ENCODE peak calls at places on chromosome 18, in ten cellular contexts. One of them, this sample, is unnamed.
A peak's percentile ranks its signal among the peaks of the same experiment; 100 is the strongest.

GRCh38 chr18:72375628-72376027 is 168.5 kb downstream of the CBLN2 start:
- DNase-seq in GM23338: no peak
- DNase-seq in neural progenitor cell: no peak
- DNase-seq in body of pancreas: no peak
- DNase-seq in left lung: no peak
- DNase-seq in endodermal cell: no peak
- DNase-seq in lower lobe of right lung: no peak
- DNase-seq in cardiac muscle cell: no peak
- DNase-seq in aorta: no peak
- DNase-seq in spleen: no peak
- DNase-seq in this sample: no peak

GRCh38 chr18:907880-908512 is 3.3 kb downstream of the ADCYAP1 start:
- DNase-seq in GM23338: peak; percentile 44
- DNase-seq in neural progenitor cell: peak; percentile 49
- DNase-seq in body of pancreas: no peak
- DNase-seq in left lung: peak; percentile 76
- DNase-seq in endodermal cell: peak; percentile 61
- DNase-seq in lower lobe of right lung: peak; percentile 45
- DNase-seq in cardiac muscle cell: no peak
- DNase-seq in aorta: peak; percentile 78
- DNase-seq in spleen: no peak
- DNase-seq in this sample: no peak

GRCh38 chr18:69399253-69399652 is 1.4 kb upstream of the DOK6 start:
- DNase-seq in GM23338: peak; percentile 73
- DNase-seq in neural progenitor cell: peak; percentile 21
- DNase-seq in body of pancreas: no peak
- DNase-seq in left lung: no peak
- DNase-seq in endodermal cell: peak; percentile 56
- DNase-seq in lower lobe of right lung: no peak
- DNase-seq in cardiac muscle cell: peak; percentile 4
- DNase-seq in aorta: no peak
- DNase-seq in spleen: no peak
- DNase-seq in this sample: no peak

GRCh38 chr18:7855671-7856070 is 288.6 kb downstream of the PTPRM start:
- DNase-seq in GM23338: no peak
- DNase-seq in neural progenitor cell: no peak
- DNase-seq in body of pancreas: no peak
- DNase-seq in left lung: no peak
- DNase-seq in endodermal cell: no peak
- DNase-seq in lower lobe of right lung: no peak
- DNase-seq in cardiac muscle cell: no peak
- DNase-seq in aorta: no peak
- DNase-seq in spleen: no peak
- DNase-seq in this sample: no peak

GRCh38 chr18:23732439-23732838 is 43.2 kb downstream of the LAMA3 start:
- DNase-seq in GM23338: no peak
- DNase-seq in neural progenitor cell: no peak
- DNase-seq in body of pancreas: no peak
- DNase-seq in left lung: no peak
- DNase-seq in endodermal cell: no peak
- DNase-seq in lower lobe of right lung: no peak
- DNase-seq in cardiac muscle cell: no peak
- DNase-seq in aorta: no peak
- DNase-seq in spleen: no peak
- DNase-seq in this sample: no peak

GRCh38 chr18:12336251-12336650 is 28.2 kb downstream of the TUBB6 start:
- DNase-seq in GM23338: peak; percentile 95
- DNase-seq in neural progenitor cell: peak; percentile 20
- DNase-seq in body of pancreas: no peak
- DNase-seq in left lung: no peak
- DNase-seq in endodermal cell: peak; percentile 84
- DNase-seq in lower lobe of right lung: no peak
- DNase-seq in cardiac muscle cell: no peak
- DNase-seq in aorta: no peak
- DNase-seq in spleen: no peak
- DNase-seq in this sample: no peak

GRCh38 chr18:805008-805754 is 6.9 kb downstream of the YES1 start:
- DNase-seq in GM23338: no peak
- DNase-seq in neural progenitor cell: no peak
- DNase-seq in body of pancreas: no peak
- DNase-seq in left lung: no peak
- DNase-seq in endodermal cell: no peak
- DNase-seq in lower lobe of right lung: no peak
- DNase-seq in cardiac muscle cell: no peak
- DNase-seq in aorta: no peak
- DNase-seq in spleen: no peak
- DNase-seq in this sample: no peak

GRCh38 chr18:23238152-23238531 is 102.9 kb downstream of the CABLES1 start:
- DNase-seq in GM23338: no peak
- DNase-seq in neural progenitor cell: no peak
- DNase-seq in body of pancreas: no peak
- DNase-seq in left lung: no peak
- DNase-seq in endodermal cell: no peak
- DNase-seq in lower lobe of right lung: no peak
- DNase-seq in cardiac muscle cell: no peak
- DNase-seq in aorta: no peak
- DNase-seq in spleen: no peak
- DNase-seq in this sample: peak; percentile 20

GRCh38 chr18:36355511-36355910 is 58.0 kb downstream of the FHOD3 start:
- DNase-seq in GM23338: no peak
- DNase-seq in neural progenitor cell: no peak
- DNase-seq in body of pancreas: no peak
- DNase-seq in left lung: no peak
- DNase-seq in endodermal cell: no peak
- DNase-seq in lower lobe of right lung: no peak
- DNase-seq in cardiac muscle cell: no peak
- DNase-seq in aorta: no peak
- DNase-seq in spleen: no peak
- DNase-seq in this sample: no peak

GRCh38 chr18:25805939-25806338 is 284.5 kb downstream of the SS18 start:
- DNase-seq in GM23338: no peak
- DNase-seq in neural progenitor cell: no peak
- DNase-seq in body of pancreas: no peak
- DNase-seq in left lung: no peak
- DNase-seq in endodermal cell: no peak
- DNase-seq in lower lobe of right lung: no peak
- DNase-seq in cardiac muscle cell: no peak
- DNase-seq in aorta: no peak
- DNase-seq in spleen: no peak
- DNase-seq in this sample: no peak

GRCh38 chr18:27135504-27136207 is 49.5 kb downstream of the CHST9 start:
- DNase-seq in GM23338: no peak
- DNase-seq in neural progenitor cell: no peak
- DNase-seq in body of pancreas: no peak
- DNase-seq in left lung: no peak
- DNase-seq in endodermal cell: no peak
- DNase-seq in lower lobe of right lung: no peak
- DNase-seq in cardiac muscle cell: no peak
- DNase-seq in aorta: no peak
- DNase-seq in spleen: no peak
- DNase-seq in this sample: no peak
- H3K27ac ChIP-seq in GM23338: peak overlapping the region; percentile 68
- H3K27ac ChIP-seq in neural progenitor cell: no peak overlapping the region
- H3K27ac ChIP-seq in body of pancreas: peak overlapping the region; percentile 34
- H3K27ac ChIP-seq in left lung: no peak overlapping the region
- H3K27ac ChIP-seq in endodermal cell: no peak overlapping the region
- H3K27ac ChIP-seq in lower lobe of right lung: no peak overlapping the region
- H3K27ac ChIP-seq in cardiac muscle cell: no peak overlapping the region
- H3K27ac ChIP-seq in aorta: no peak overlapping the region
- H3K27ac ChIP-seq in spleen: no peak overlapping the region
- H3K27ac ChIP-seq in this sample: no peak overlapping the region

DNA sequence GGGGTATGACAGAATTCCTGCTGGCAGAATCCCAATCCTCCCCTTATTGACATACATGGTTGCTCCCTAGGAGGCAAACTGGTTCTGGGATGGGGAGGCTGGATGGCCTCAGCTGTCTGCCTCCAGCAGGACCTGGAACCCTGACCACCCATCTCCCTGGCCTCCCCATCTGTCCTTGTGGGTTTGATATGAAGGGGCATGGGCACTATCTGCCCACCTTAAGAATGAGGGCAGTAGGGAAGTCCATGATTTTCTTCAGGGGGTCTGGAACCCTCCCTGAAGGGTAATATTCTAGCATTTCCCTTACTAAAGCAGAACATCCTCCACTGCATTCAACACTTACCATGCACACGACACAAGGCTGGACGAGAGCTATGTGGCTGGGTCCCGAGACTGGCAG is 113.6 kb downstream of the VAPA start:
- DNase-seq in GM23338: no peak
- DNase-seq in neural progenitor cell: no peak
- DNase-seq in body of pancreas: no peak
- DNase-seq in left lung: no peak
- DNase-seq in endodermal cell: no peak
- DNase-seq in lower lobe of right lung: no peak
- DNase-seq in cardiac muscle cell: no peak
- DNase-seq in aorta: no peak
- DNase-seq in spleen: no peak
- DNase-seq in this sample: no peak
- H3K27ac ChIP-seq in GM23338: no peak overlapping the region
- H3K27ac ChIP-seq in neural progenitor cell: no peak overlapping the region
- H3K27ac ChIP-seq in body of pancreas: peak overlapping the region; percentile 68
- H3K27ac ChIP-seq in left lung: no peak overlapping the region
- H3K27ac ChIP-seq in endodermal cell: no peak overlapping the region
- H3K27ac ChIP-seq in lower lobe of right lung: peak overlapping the region; percentile 11
- H3K27ac ChIP-seq in cardiac muscle cell: no peak overlapping the region
- H3K27ac ChIP-seq in aorta: no peak overlapping the region
- H3K27ac ChIP-seq in spleen: no peak overlapping the region
- H3K27ac ChIP-seq in this sample: no peak overlapping the region

GRCh38 chr18:44852818-44853217 is 172.1 kb downstream of the SETBP1 start:
- DNase-seq in GM23338: no peak
- DNase-seq in neural progenitor cell: no peak
- DNase-seq in body of pancreas: peak; percentile 16
- DNase-seq in left lung: no peak
- DNase-seq in endodermal cell: no peak
- DNase-seq in lower lobe of right lung: no peak
- DNase-seq in cardiac muscle cell: peak; percentile 38
- DNase-seq in aorta: no peak
- DNase-seq in spleen: no peak
- DNase-seq in this sample: no peak
- H3K27ac ChIP-seq in GM23338: no peak overlapping the region
- H3K27ac ChIP-seq in neural progenitor cell: no peak overlapping the region
- H3K27ac ChIP-seq in body of pancreas: no peak overlapping the region
- H3K27ac ChIP-seq in left lung: no peak overlapping the region
- H3K27ac ChIP-seq in endodermal cell: no peak overlapping the region
- H3K27ac ChIP-seq in lower lobe of right lung: no peak overlapping the region
- H3K27ac ChIP-seq in cardiac muscle cell: no peak overlapping the region
- H3K27ac ChIP-seq in aorta: no peak overlapping the region
- H3K27ac ChIP-seq in spleen: no peak overlapping the region
- H3K27ac ChIP-seq in this sample: no peak overlapping the region

GRCh38 chr18:49544362-49544761 is 17.5 kb upstream of the LIPG start:
- DNase-seq in GM23338: no peak
- DNase-seq in neural progenitor cell: no peak
- DNase-seq in body of pancreas: no peak
- DNase-seq in left lung: no peak
- DNase-seq in endodermal cell: no peak
- DNase-seq in lower lobe of right lung: no peak
- DNase-seq in cardiac muscle cell: no peak
- DNase-seq in aorta: no peak
- DNase-seq in spleen: no peak
- DNase-seq in this sample: no peak
- H3K27ac ChIP-seq in GM23338: no peak overlapping the region
- H3K27ac ChIP-seq in neural progenitor cell: no peak overlapping the region
- H3K27ac ChIP-seq in body of pancreas: no peak overlapping the region
- H3K27ac ChIP-seq in left lung: no peak overlapping the region
- H3K27ac ChIP-seq in endodermal cell: no peak overlapping the region
- H3K27ac ChIP-seq in lower lobe of right lung: no peak overlapping the region
- H3K27ac ChIP-seq in cardiac muscle cell: no peak overlapping the region
- H3K27ac ChIP-seq in aorta: no peak overlapping the region
- H3K27ac ChIP-seq in spleen: no peak overlapping the region
- H3K27ac ChIP-seq in this sample: no peak overlapping the region

GRCh38 chr18:54532222-54532621 is 58.8 kb upstream of the DYNAP start:
- DNase-seq in GM23338: peak; percentile 68
- DNase-seq in neural progenitor cell: no peak
- DNase-seq in body of pancreas: no peak
- DNase-seq in left lung: no peak
- DNase-seq in endodermal cell: peak; percentile 58
- DNase-seq in lower lobe of right lung: no peak
- DNase-seq in cardiac muscle cell: no peak
- DNase-seq in aorta: no peak
- DNase-seq in spleen: no peak
- DNase-seq in this sample: no peak

GRCh38 chr18:54532962-54533361 is 58.1 kb upstream of the DYNAP start:
- DNase-seq in GM23338: no peak
- DNase-seq in neural progenitor cell: no peak
- DNase-seq in body of pancreas: no peak
- DNase-seq in left lung: no peak
- DNase-seq in endodermal cell: no peak
- DNase-seq in lower lobe of right lung: no peak
- DNase-seq in cardiac muscle cell: no peak
- DNase-seq in aorta: no peak
- DNase-seq in spleen: no peak
- DNase-seq in this sample: no peak

GRCh38 chr18:54529444-54529843 is 61.6 kb upstream of the DYNAP start:
- DNase-seq in GM23338: peak; percentile 85
- DNase-seq in neural progenitor cell: no peak
- DNase-seq in body of pancreas: no peak
- DNase-seq in left lung: no peak
- DNase-seq in endodermal cell: peak; percentile 58
- DNase-seq in lower lobe of right lung: no peak
- DNase-seq in cardiac muscle cell: no peak
- DNase-seq in aorta: no peak
- DNase-seq in spleen: no peak
- DNase-seq in this sample: no peak

GRCh38 chr18:54530285-54530684 is 60.8 kb upstream of the DYNAP start:
- DNase-seq in GM23338: no peak
- DNase-seq in neural progenitor cell: no peak
- DNase-seq in body of pancreas: no peak
- DNase-seq in left lung: no peak
- DNase-seq in endodermal cell: no peak
- DNase-seq in lower lobe of right lung: no peak
- DNase-seq in cardiac muscle cell: no peak
- DNase-seq in aorta: no peak
- DNase-seq in spleen: no peak
- DNase-seq in this sample: no peak

GRCh38 chr18:54531402-54532065 is 59.5 kb upstream of the DYNAP start:
- DNase-seq in GM23338: peak; percentile 89
- DNase-seq in neural progenitor cell: no peak
- DNase-seq in body of pancreas: no peak
- DNase-seq in left lung: no peak
- DNase-seq in endodermal cell: peak; percentile 65
- DNase-seq in lower lobe of right lung: no peak
- DNase-seq in cardiac muscle cell: no peak
- DNase-seq in aorta: no peak
- DNase-seq in spleen: no peak
- DNase-seq in this sample: no peak
- H3K27ac ChIP-seq in GM23338: peak overlapping the region; percentile 84
- H3K27ac ChIP-seq in neural progenitor cell: no peak overlapping the region
- H3K27ac ChIP-seq in body of pancreas: no peak overlapping the region
- H3K27ac ChIP-seq in left lung: no peak overlapping the region
- H3K27ac ChIP-seq in endodermal cell: no peak overlapping the region
- H3K27ac ChIP-seq in lower lobe of right lung: no peak overlapping the region
- H3K27ac ChIP-seq in cardiac muscle cell: no peak overlapping the region
- H3K27ac ChIP-seq in aorta: no peak overlapping the region
- H3K27ac ChIP-seq in spleen: no peak overlapping the region
- H3K27ac ChIP-seq in this sample: no peak overlapping the region

This sample was measured in RWPE1.